ENCODE peak calls at places on chromosomes 16 and 17, in five cellular contexts. Y is cardiac muscle cell; T is GM23338; X is A549; M is CD8-positive, alpha-beta T cell. H is an unnamed sample. For H3K4me1, the result is how much of the 10 kb centered on the place peaks cover.

GRCh38 chr16:389317-389716 is 7.5 kb upstream of the PGAP6 start:
- DNase-seq in T (no peak), Y (no peak), X (no peak), M (no peak), H (no peak)

GRCh38 chr17:4858880-4859260 is 25.7 kb downstream of the MINK1 start:
- DNase-seq in Y (no peak), X (no peak), M (no peak), T (peak), H (no peak)

GRCh38 chr16:31138621-31139578 is 3.4 kb upstream of the PRSS8 start:
- DNase-seq in T (peak), X (peak), M (no peak), Y (no peak), H (no peak)

GRCh38 chr17:57370051-57370581 is 113.8 kb downstream of the MSI2 start:
- DNase-seq in Y (no peak), M (no peak), T (no peak), X (peak), H (no peak)

GRCh38 chr17:80947200-80947940 is 44.3 kb upstream of the CHMP6 start:
- DNase-seq in T (no peak), Y (no peak), X (no peak), M (no peak), H (no peak)

GRCh38 chr17:66540131-66540781 is 237.8 kb downstream of the PRKCA start:
- DNase-seq in T (peak), M (no peak), X (no peak), Y (no peak), H (no peak)

GRCh38 chr16:85622683-85623082 is 9.6 kb downstream of the GSE1 start:
- DNase-seq in Y (no peak), T (no peak), X (no peak), M (no peak), H (no peak)

GRCh38 chr17:74704536-74704935 is 8.2 kb downstream of the CD300LF start:
- DNase-seq in T (no peak), Y (no peak), X (no peak), M (no peak), H (no peak)

GRCh38 chr17:69375229-69375628 is 39.3 kb upstream of the MAP2K6 start:
- DNase-seq in Y (no peak), T (no peak), X (no peak), M (no peak), H (no peak)

GRCh38 chr16:86355538-86355937 is 154.8 kb upstream of the FOXF1 start:
- DNase-seq in Y (no peak), X (no peak), M (no peak), T (no peak), H (no peak)

GRCh38 chr17:53736516-53737274 is 86.0 kb upstream of the KIF2B start:
- DNase-seq in Y (no peak), M (no peak), X (no peak), T (no peak), H (no peak)

GRCh38 chr17:9648521-9649110 is 3.3 kb downstream of the USP43 start:
- DNase-seq in T (peak), M (no peak), X (peak), Y (no peak), H (no peak)

GRCh38 chr16:57530104-57530522 is 6.3 kb downstream of the CCDC102A start:
- DNase-seq in M (peak), T (no peak), Y (no peak), X (no peak), H (peak)

GRCh38 chr16:57529324-57530103 is 6.9 kb downstream of the CCDC102A start:
- DNase-seq in M (no peak), X (no peak), Y (no peak), T (peak), H (no peak)

GRCh38 chr16:57531253-57531575 is 5.2 kb downstream of the CCDC102A start:
- DNase-seq in T (no peak), Y (no peak), M (no peak), X (no peak), H (no peak)

GRCh38 chr16:57531635-57532220 is 4.6 kb downstream of the CCDC102A start:
- DNase-seq in Y (no peak), M (no peak), X (no peak), T (no peak), H (no peak)

GRCh38 chr16:57530531-57531252 is 5.7 kb downstream of the CCDC102A start:
- DNase-seq in T (no peak), Y (no peak), M (no peak), X (no peak), H (no peak)
- H3K4me1 ChIP-seq in T (under half), Y (under half), M (half or more), X (half or more), H (half or more)

DNA sequence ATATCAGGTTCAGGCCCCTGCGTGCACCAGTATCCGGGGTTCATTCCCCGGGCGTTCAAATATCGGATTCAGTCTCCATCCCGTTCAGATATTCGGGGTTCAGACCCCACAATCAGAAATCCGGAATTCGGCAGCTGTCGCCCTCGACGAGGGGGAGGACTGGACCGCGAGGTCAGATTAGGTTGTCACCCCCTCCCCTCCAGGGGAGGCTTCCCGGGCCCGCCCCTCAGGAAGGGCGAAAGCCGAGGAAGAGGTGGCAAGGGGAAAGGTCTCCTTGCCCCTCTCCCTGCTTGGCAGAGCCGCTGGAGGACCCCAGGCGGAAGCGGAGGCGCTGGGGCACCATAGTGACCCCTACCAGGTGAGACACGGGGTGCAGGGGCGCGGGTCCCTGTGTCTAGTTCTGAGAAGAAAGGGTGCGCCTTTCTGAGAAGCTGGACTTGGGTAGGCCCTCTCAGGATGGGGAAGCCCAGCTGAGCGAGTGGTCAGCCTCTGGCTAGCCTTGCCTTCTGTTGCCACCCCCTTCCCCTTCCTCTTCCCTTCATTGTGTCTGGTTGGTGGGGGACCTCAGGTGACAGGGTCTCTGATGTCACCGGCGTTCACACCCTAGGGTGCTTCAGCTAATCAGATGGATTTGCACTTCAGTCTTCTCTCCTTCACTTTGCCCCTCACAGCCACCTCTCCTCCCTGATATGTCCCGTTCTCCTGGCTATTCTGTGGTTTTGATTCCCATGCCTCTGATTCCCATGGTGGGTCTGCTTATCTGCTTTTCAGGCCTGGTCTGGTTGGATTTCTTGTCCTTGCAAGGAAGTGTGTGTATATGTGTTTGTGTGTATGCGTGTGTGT is 844 bp downstream of the TAOK2 start:
- DNase-seq in X (peak), T (peak), M (peak), Y (peak), H (peak)
- H3K27ac ChIP-seq in X (peak), T (peak), M (peak), Y (peak), H (peak)

GRCh38 chr17:54744750-54745149 is 155.9 kb upstream of the TOM1L1 start:
- DNase-seq in Y (no peak), T (no peak), X (no peak), M (no peak), H (no peak)
- H3K4me3 ChIP-seq in Y (no peak), T (no peak), X (no peak), M (no peak), H (no peak)

GRCh38 chr16:18801197-18801972 is at the start of gene ARL6IP1:
- DNase-seq in Y (peak), X (peak), T (peak), M (peak), H (peak)

GRCh38 chr16:18797746-18798145 is 3.6 kb downstream of the ARL6IP1 start:
- DNase-seq in M (no peak), T (no peak), X (no peak), Y (no peak), H (no peak)

GRCh38 chr16:18800674-18801196 is 614 bp downstream of the ARL6IP1 start:
- DNase-seq in M (no peak), Y (no peak), X (no peak), T (peak), H (no peak)

GRCh38 chr16:18796377-18796776 is 5.0 kb downstream of the ARL6IP1 start:
- DNase-seq in Y (no peak), T (no peak), X (no peak), M (no peak), H (no peak)

GRCh38 chr16:18799500-18799899 is 1.8 kb downstream of the ARL6IP1 start:
- DNase-seq in M (no peak), T (no peak), Y (no peak), X (no peak), H (no peak)
- H3K4me1 ChIP-seq in M (under half), T (under half), Y (under half), X (under half), H (under half)

GRCh38 chr17:47829870-47830269 is 1.5 kb downstream of the MRPL10 start:
- DNase-seq in Y (no peak), X (no peak), M (peak), T (no peak), H (peak)
- H3K27ac ChIP-seq in Y (no peak), X (no peak), M (peak), T (no peak), H (peak)

GRCh38 chr17:12648498-12648897 is 17.2 kb upstream of the MYOCD start:
- DNase-seq in X (no peak), M (no peak), T (no peak), Y (no peak), H (no peak)
- H3K4me3 ChIP-seq in X (no peak), M (no peak), T (no peak), Y (no peak), H (no peak)

GRCh38 chr17:49944451-49944850 is 24.5 kb upstream of the DLX4 start:
- DNase-seq in X (no peak), Y (no peak), M (no peak), T (peak), H (no peak)
- H3K4me1 ChIP-seq in X (under half), Y (under half), M (under half), T (under half), H (under half)

GRCh38 chr16:3879258-3879886 is 1.1 kb downstream of the CREBBP start:
- DNase-seq in M (no peak), T (peak), X (no peak), Y (peak), H (no peak)

GRCh38 chr16:3880623-3881498 is at the start of gene CREBBP:
- DNase-seq in T (peak), M (peak), Y (peak), X (peak), H (peak)

GRCh38 chr16:3878610-3879009 is 1.9 kb downstream of the CREBBP start:
- DNase-seq in X (no peak), Y (no peak), M (no peak), T (no peak), H (no peak)

GRCh38 chr16:3881499-3881995 is 1.0 kb upstream of the CREBBP start:
- DNase-seq in T (peak), Y (no peak), M (no peak), X (no peak), H (no peak)

GRCh38 chr16:3879887-3880564 is 487 bp downstream of the CREBBP start:
- DNase-seq in T (peak), X (peak), Y (peak), M (peak), H (peak)
- H3K27ac ChIP-seq in T (no peak), X (peak), Y (peak), M (peak), H (no peak)